ENCODE peak calls at places on chromosomes 4 and X, in four cellular contexts. T, R, B and F are unnamed samples.

GRCh38 chrX:49209434-49210251 is 9.7 kb upstream of the SYP start:
- DNase-seq in R (peak), B (no peak), T (no peak), F (no peak)

GRCh38 chr4:3683077-3683743 is 83.0 kb upstream of the ADRA2C start:
- DNase-seq in R (no peak), T (no peak), B (no peak), F (no peak)

GRCh38 chr4:8156617-8157016 is 2.0 kb downstream of the ABLIM2 start:
- DNase-seq in B (no peak), R (no peak), T (no peak), F (no peak)

GRCh38 chrX:10326578-10326977 is 169.8 kb downstream of the CLCN4 start:
- DNase-seq in B (no peak), T (no peak), R (peak), F (no peak)

GRCh38 chrX:97529801-97530200 is 646.1 kb downstream of the RPA4 start:
- DNase-seq in R (no peak), B (no peak), T (no peak), F (no peak)

GRCh38 chr4:17859793-17860406 is 49.1 kb downstream of the NCAPG start:
- DNase-seq in B (no peak), T (no peak), R (no peak), F (no peak)

GRCh38 chr4:3123201-3123671 is 48.8 kb downstream of the HTT start:
- DNase-seq in R (peak), B (no peak), T (no peak), F (no peak)

GRCh38 chr4:149914521-149915115 is 99.0 kb upstream of the IQCM start:
- DNase-seq in B (no peak), T (peak), R (peak), F (no peak)

GRCh38 chr4:14920237-14920636 is 82.0 kb upstream of the CPEB2 start:
- DNase-seq in T (no peak), B (no peak), R (no peak), F (no peak)